ENCODE peak calls at places on chromosomes 3 and 15, in five cellular contexts. M, N, C, W and D are unnamed samples.

GRCh38 chr3:9422712-9423424 is 25.5 kb downstream of the SETD5 start:
- DNase-seq in C (peak), W (peak), M (no peak), N (no peak), D (peak)

GRCh38 chr3:133138017-133138416 is 99.8 kb downstream of the TMEM108 start:
- DNase-seq in M (no peak), N (no peak), C (no peak), W (no peak), D (no peak)

GRCh38 chr3:138222888-138223287 is 35.8 kb downstream of the ARMC8 start:
- DNase-seq in C (no peak), W (no peak), M (no peak), N (no peak), D (no peak)

GRCh38 chr3:46713898-46714552 is 3.6 kb downstream of the PRSS50 start:
- DNase-seq in C (no peak), M (no peak), N (peak), W (no peak), D (no peak)

GRCh38 chr15:34084086-34084485 is 17.6 kb downstream of the EMC7 start:
- DNase-seq in W (peak), N (no peak), M (no peak), C (no peak), D (no peak)

GRCh38 chr3:15081960-15082664 is 16.8 kb downstream of the RBSN start:
- DNase-seq in N (no peak), M (no peak), W (no peak), C (no peak), D (no peak)

GRCh38 chr3:108552267-108553159 is 36.7 kb downstream of the CIP2A start:
- DNase-seq in M (no peak), C (no peak), W (peak), N (no peak), D (peak)

GRCh38 chr3:71066849-71067261 is 516.7 kb downstream of the FOXP1 start:
- DNase-seq in C (no peak), W (peak), M (peak), N (no peak), D (no peak)

GRCh38 chr3:162498626-162499025 is 1002.0 kb downstream of the OTOL1 start:
- DNase-seq in N (no peak), W (no peak), M (no peak), C (no peak), D (no peak)

GRCh38 chr15:66654718-66655375 is 47.2 kb upstream of the SMAD6 start:
- DNase-seq in M (no peak), N (peak), W (no peak), C (no peak), D (peak)

GRCh38 chr3:128153156-128154011 is at the start of gene EEFSEC:
- DNase-seq in C (peak), N (peak), W (peak), M (peak), D (peak)

GRCh38 chr3:53303957-53304356 is 43.4 kb downstream of the DCP1A start:
- DNase-seq in C (no peak), N (no peak), W (no peak), M (no peak), D (no peak)

GRCh38 chr3:150132101-150132749 is 161.5 kb upstream of the PFN2 start:
- DNase-seq in C (no peak), W (no peak), N (no peak), M (no peak), D (no peak)

GRCh38 chr15:68391084-68391483 is 40.9 kb downstream of the ITGA11 start:
- DNase-seq in C (no peak), N (peak), M (no peak), W (no peak), D (no peak)

GRCh38 chr3:71978150-71978721 is 193.3 kb upstream of the PROK2 start:
- DNase-seq in W (no peak), N (no peak), M (no peak), C (no peak), D (no peak)

GRCh38 chr3:114660124-114660523 is 366.3 kb downstream of the TIGIT start:
- DNase-seq in W (no peak), C (no peak), M (no peak), N (no peak), D (no peak)

GRCh38 chr3:17494117-17494809 is 248.2 kb downstream of the TBC1D5 start:
- DNase-seq in W (no peak), M (no peak), N (no peak), C (no peak), D (peak)

GRCh38 chr3:126570103-126570541 is 11.4 kb upstream of the C3orf22 start:
- DNase-seq in M (no peak), N (peak), W (no peak), C (no peak), D (peak)

GRCh38 chr15:57566840-57567239 is 24.9 kb upstream of the MYZAP start:
- DNase-seq in C (no peak), N (no peak), W (peak), M (no peak), D (no peak)

GRCh38 chr3:138060792-138061191 is 50.8 kb downstream of the CLDN18 start:
- DNase-seq in M (no peak), W (no peak), C (no peak), N (no peak), D (no peak)

GRCh38 chr15:45612790-45613415 is 21.9 kb upstream of the SQOR start:
- DNase-seq in C (peak), N (no peak), M (no peak), W (no peak), D (no peak)

GRCh38 chr3:158108596-158108995 is 1.3 kb upstream of the RSRC1 start:
- DNase-seq in N (no peak), C (no peak), M (no peak), W (no peak), D (no peak)

GRCh38 chr3:15280853-15281532 is 51.4 kb downstream of the SH3BP5 start:
- DNase-seq in W (no peak), N (no peak), C (no peak), M (no peak), D (no peak)